ENCODE peak calls at places on chromosomes 1 and 21, in eight cellular contexts. One of them, this sample, is unnamed. For H3K4me1, the result is how much of the 10 kb centered on the place peaks cover.

GRCh38 chr1:113946668-113947387 is 17.7 kb downstream of the HIPK1 start:
- DNase-seq in ovary: no peak
- DNase-seq in HCT116: no peak
- DNase-seq in MM.1S: no peak
- DNase-seq in gastrocnemius medialis: no peak
- DNase-seq in transverse colon: no peak
- DNase-seq in endodermal cell: no peak
- DNase-seq in CD4-positive, CD25-positive, alpha-beta regulatory T cell: no peak
- DNase-seq in this sample: no peak

GRCh38 chr21:40841524-40842196 is 5.3 kb downstream of the DSCAM start:
- DNase-seq in transverse colon: no peak
- DNase-seq in gastrocnemius medialis: no peak
- DNase-seq in endodermal cell: peak
- DNase-seq in ovary: no peak
- DNase-seq in HCT116: no peak
- DNase-seq in MM.1S: peak
- DNase-seq in CD4-positive, CD25-positive, alpha-beta regulatory T cell: no peak
- DNase-seq in this sample: no peak

GRCh38 chr1:205578780-205579571 is 52.8 kb downstream of the ELK4 start:
- DNase-seq in ovary: no peak
- DNase-seq in transverse colon: peak
- DNase-seq in CD4-positive, CD25-positive, alpha-beta regulatory T cell: no peak
- DNase-seq in endodermal cell: peak
- DNase-seq in HCT116: no peak
- DNase-seq in gastrocnemius medialis: no peak
- DNase-seq in MM.1S: no peak
- DNase-seq in this sample: peak

GRCh38 chr21:42666918-42667317 is 13.5 kb downstream of the PDE9A start:
- DNase-seq in CD4-positive, CD25-positive, alpha-beta regulatory T cell: no peak
- DNase-seq in MM.1S: no peak
- DNase-seq in gastrocnemius medialis: no peak
- DNase-seq in ovary: no peak
- DNase-seq in transverse colon: no peak
- DNase-seq in HCT116: no peak
- DNase-seq in endodermal cell: no peak
- DNase-seq in this sample: no peak

GRCh38 chr21:40706806-40707205 is 140.2 kb downstream of the DSCAM start:
- DNase-seq in MM.1S: no peak
- DNase-seq in endodermal cell: no peak
- DNase-seq in gastrocnemius medialis: no peak
- DNase-seq in CD4-positive, CD25-positive, alpha-beta regulatory T cell: no peak
- DNase-seq in HCT116: no peak
- DNase-seq in ovary: no peak
- DNase-seq in transverse colon: no peak
- DNase-seq in this sample: no peak

GRCh38 chr1:2313651-2314296 is 77.6 kb downstream of the MORN1 start:
- DNase-seq in transverse colon: no peak
- DNase-seq in HCT116: no peak
- DNase-seq in endodermal cell: no peak
- DNase-seq in ovary: no peak
- DNase-seq in gastrocnemius medialis: no peak
- DNase-seq in MM.1S: no peak
- DNase-seq in CD4-positive, CD25-positive, alpha-beta regulatory T cell: no peak
- DNase-seq in this sample: no peak

GRCh38 chr1:110525250-110525597 is 6.2 kb upstream of the KCNA10 start:
- DNase-seq in CD4-positive, CD25-positive, alpha-beta regulatory T cell: no peak
- DNase-seq in transverse colon: no peak
- DNase-seq in gastrocnemius medialis: no peak
- DNase-seq in MM.1S: no peak
- DNase-seq in HCT116: no peak
- DNase-seq in endodermal cell: no peak
- DNase-seq in ovary: no peak
- DNase-seq in this sample: no peak

GRCh38 chr1:117077267-117077666 is 17.1 kb downstream of the TTF2 start:
- DNase-seq in HCT116: peak
- DNase-seq in endodermal cell: no peak
- DNase-seq in gastrocnemius medialis: no peak
- DNase-seq in transverse colon: no peak
- DNase-seq in MM.1S: no peak
- DNase-seq in CD4-positive, CD25-positive, alpha-beta regulatory T cell: peak
- DNase-seq in ovary: no peak
- DNase-seq in this sample: no peak

GRCh38 chr1:10908266-10908665 is 104.2 kb upstream of the TARDBP start:
- DNase-seq in CD4-positive, CD25-positive, alpha-beta regulatory T cell: no peak
- DNase-seq in MM.1S: no peak
- DNase-seq in transverse colon: no peak
- DNase-seq in HCT116: no peak
- DNase-seq in gastrocnemius medialis: no peak
- DNase-seq in endodermal cell: peak
- DNase-seq in ovary: no peak
- DNase-seq in this sample: no peak

GRCh38 chr1:63458750-63459149 is 64.3 kb downstream of the ITGB3BP start:
- DNase-seq in ovary: no peak
- DNase-seq in HCT116: no peak
- DNase-seq in MM.1S: no peak
- DNase-seq in transverse colon: no peak
- DNase-seq in endodermal cell: no peak
- DNase-seq in gastrocnemius medialis: no peak
- DNase-seq in CD4-positive, CD25-positive, alpha-beta regulatory T cell: no peak
- DNase-seq in this sample: no peak

GRCh38 chr1:86621286-86621685 is 74.4 kb downstream of the CLCA4 start:
- DNase-seq in ovary: no peak
- DNase-seq in gastrocnemius medialis: no peak
- DNase-seq in CD4-positive, CD25-positive, alpha-beta regulatory T cell: no peak
- DNase-seq in MM.1S: no peak
- DNase-seq in transverse colon: no peak
- DNase-seq in HCT116: no peak
- DNase-seq in endodermal cell: no peak
- DNase-seq in this sample: no peak

GRCh38 chr1:45551684-45552083 is 1.1 kb downstream of the AKR1A1 start:
- DNase-seq in transverse colon: no peak
- DNase-seq in endodermal cell: no peak
- DNase-seq in CD4-positive, CD25-positive, alpha-beta regulatory T cell: no peak
- DNase-seq in MM.1S: no peak
- DNase-seq in HCT116: no peak
- DNase-seq in ovary: no peak
- DNase-seq in gastrocnemius medialis: no peak
- DNase-seq in this sample: no peak

GRCh38 chr1:39895731-39896480 is 5.8 kb downstream of the MYCL start:
- DNase-seq in transverse colon: no peak
- DNase-seq in ovary: no peak
- DNase-seq in CD4-positive, CD25-positive, alpha-beta regulatory T cell: no peak
- DNase-seq in endodermal cell: no peak
- DNase-seq in HCT116: no peak
- DNase-seq in MM.1S: no peak
- DNase-seq in gastrocnemius medialis: no peak
- DNase-seq in this sample: no peak

GRCh38 chr1:111448482-111448917 is 556 bp downstream of the WDR77 start:
- DNase-seq in transverse colon: no peak
- DNase-seq in MM.1S: no peak
- DNase-seq in endodermal cell: no peak
- DNase-seq in ovary: no peak
- DNase-seq in gastrocnemius medialis: no peak
- DNase-seq in HCT116: no peak
- DNase-seq in CD4-positive, CD25-positive, alpha-beta regulatory T cell: peak
- DNase-seq in this sample: no peak

GRCh38 chr1:39213511-39214002 is 9.1 kb downstream of the MACF1 start:
- DNase-seq in MM.1S: no peak
- DNase-seq in gastrocnemius medialis: no peak
- DNase-seq in endodermal cell: no peak
- DNase-seq in transverse colon: no peak
- DNase-seq in ovary: no peak
- DNase-seq in CD4-positive, CD25-positive, alpha-beta regulatory T cell: no peak
- DNase-seq in HCT116: no peak
- DNase-seq in this sample: no peak

GRCh38 chr1:89953072-89953626 is 41.8 kb upstream of the ZNF326 start:
- DNase-seq in MM.1S: peak
- DNase-seq in CD4-positive, CD25-positive, alpha-beta regulatory T cell: peak
- DNase-seq in endodermal cell: peak
- DNase-seq in HCT116: peak
- DNase-seq in gastrocnemius medialis: no peak
- DNase-seq in ovary: no peak
- DNase-seq in transverse colon: peak
- DNase-seq in this sample: no peak

DNA sequence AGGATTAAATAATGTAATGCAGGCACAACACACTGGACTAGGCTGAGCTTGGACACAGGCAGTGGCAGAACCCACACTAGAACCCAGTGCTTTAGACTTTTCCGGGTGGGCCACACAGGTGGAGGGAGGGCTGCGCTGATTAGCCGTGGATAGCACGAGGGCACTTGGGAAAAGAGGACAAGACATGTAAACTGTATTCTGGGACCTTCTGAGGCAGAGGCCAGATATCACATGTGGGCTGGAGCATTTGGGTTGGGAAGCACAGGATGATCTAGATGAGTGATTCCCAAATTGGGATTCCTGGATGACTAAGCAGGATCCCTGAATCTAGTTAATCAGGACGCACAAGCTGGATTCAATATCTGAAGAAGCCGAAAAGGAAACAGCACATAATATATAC is 20.3 kb upstream of the A3GALT2 start:
- DNase-seq in gastrocnemius medialis: no peak
- DNase-seq in transverse colon: no peak
- DNase-seq in HCT116: no peak
- DNase-seq in CD4-positive, CD25-positive, alpha-beta regulatory T cell: no peak
- DNase-seq in endodermal cell: no peak
- DNase-seq in ovary: no peak
- DNase-seq in MM.1S: no peak
- DNase-seq in this sample: no peak
- H3K4me3 ChIP-seq in gastrocnemius medialis: peak
- H3K4me3 ChIP-seq in transverse colon: no peak
- H3K4me3 ChIP-seq in HCT116: no peak
- H3K4me3 ChIP-seq in CD4-positive, CD25-positive, alpha-beta regulatory T cell: no peak
- H3K4me3 ChIP-seq in endodermal cell: peak
- H3K4me3 ChIP-seq in ovary: no peak
- H3K4me3 ChIP-seq in MM.1S: no peak
- H3K4me3 ChIP-seq in this sample: no peak

DNA sequence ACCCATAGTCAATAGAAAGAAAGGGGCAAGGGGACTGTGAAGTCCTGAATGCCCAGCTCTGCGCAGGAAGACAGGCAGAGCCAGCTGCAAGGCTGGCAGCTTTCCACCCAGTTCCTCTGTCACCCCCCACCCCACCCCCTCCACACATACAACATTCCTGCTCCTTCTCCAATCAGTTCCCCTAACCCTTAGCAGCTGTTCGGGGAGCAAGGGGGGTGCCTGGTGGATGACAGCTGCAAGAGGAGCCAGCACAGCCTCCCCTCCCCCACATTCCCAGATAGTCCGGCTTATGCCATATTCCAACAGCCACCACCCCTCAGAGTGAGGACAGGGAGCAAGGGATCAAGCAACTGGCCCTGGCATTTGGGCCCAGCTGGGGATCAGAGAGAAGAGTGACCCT is 9.7 kb downstream of the ARHGEF2 start:
- DNase-seq in ovary: peak
- DNase-seq in HCT116: no peak
- DNase-seq in MM.1S: no peak
- DNase-seq in gastrocnemius medialis: no peak
- DNase-seq in transverse colon: no peak
- DNase-seq in endodermal cell: no peak
- DNase-seq in CD4-positive, CD25-positive, alpha-beta regulatory T cell: no peak
- DNase-seq in this sample: no peak
- H3K4me1 ChIP-seq in ovary: under half
- H3K4me1 ChIP-seq in HCT116: under half
- H3K4me1 ChIP-seq in MM.1S: half or more
- H3K4me1 ChIP-seq in gastrocnemius medialis: half or more
- H3K4me1 ChIP-seq in transverse colon: half or more
- H3K4me1 ChIP-seq in endodermal cell: under half
- H3K4me1 ChIP-seq in CD4-positive, CD25-positive, alpha-beta regulatory T cell: half or more
- H3K4me1 ChIP-seq in this sample: half or more

DNA sequence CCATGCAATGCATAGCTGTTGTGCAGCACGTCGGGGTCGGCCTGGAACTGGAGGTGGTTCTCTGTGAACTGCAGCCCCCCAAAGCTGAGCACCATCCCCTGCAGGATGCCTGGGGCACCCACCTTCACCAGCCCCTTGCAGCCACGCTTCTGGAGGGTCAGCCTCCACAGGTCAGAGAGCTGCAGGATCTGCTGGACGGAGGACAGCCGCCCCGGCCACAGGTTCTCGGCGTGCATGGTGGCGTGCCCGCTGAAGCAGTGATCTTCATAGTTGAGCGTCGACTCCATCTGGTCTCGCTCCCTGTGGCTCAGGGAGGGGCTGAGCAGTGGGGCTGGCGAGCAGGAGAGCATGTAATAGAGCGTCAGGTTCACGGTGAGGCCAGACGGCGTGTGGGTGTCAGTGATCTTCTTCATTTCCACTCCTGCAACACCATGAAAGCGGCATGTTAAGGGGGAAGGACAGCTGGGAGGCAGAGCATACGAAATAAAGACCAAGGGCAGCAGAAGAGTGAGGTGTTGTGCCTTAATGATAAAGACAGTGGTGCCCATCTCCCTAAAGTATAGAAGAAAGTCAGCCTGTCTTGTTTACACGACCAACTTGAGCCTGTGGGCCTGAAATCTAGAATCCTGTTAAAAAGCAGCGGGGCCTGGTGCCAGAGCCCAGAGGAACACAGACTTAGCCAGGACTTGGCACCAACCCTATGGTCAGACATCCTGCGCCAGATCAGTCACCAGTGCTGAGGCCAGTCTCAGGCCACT is 3.0 kb downstream of the KIAA2013 start:
- DNase-seq in MM.1S: no peak
- DNase-seq in endodermal cell: no peak
- DNase-seq in transverse colon: no peak
- DNase-seq in HCT116: no peak
- DNase-seq in CD4-positive, CD25-positive, alpha-beta regulatory T cell: no peak
- DNase-seq in ovary: no peak
- DNase-seq in gastrocnemius medialis: no peak
- DNase-seq in this sample: no peak
- H3K4me3 ChIP-seq in MM.1S: no peak
- H3K4me3 ChIP-seq in endodermal cell: peak
- H3K4me3 ChIP-seq in transverse colon: peak
- H3K4me3 ChIP-seq in HCT116: no peak
- H3K4me3 ChIP-seq in CD4-positive, CD25-positive, alpha-beta regulatory T cell: peak
- H3K4me3 ChIP-seq in ovary: no peak
- H3K4me3 ChIP-seq in gastrocnemius medialis: peak
- H3K4me3 ChIP-seq in this sample: peak

DNA sequence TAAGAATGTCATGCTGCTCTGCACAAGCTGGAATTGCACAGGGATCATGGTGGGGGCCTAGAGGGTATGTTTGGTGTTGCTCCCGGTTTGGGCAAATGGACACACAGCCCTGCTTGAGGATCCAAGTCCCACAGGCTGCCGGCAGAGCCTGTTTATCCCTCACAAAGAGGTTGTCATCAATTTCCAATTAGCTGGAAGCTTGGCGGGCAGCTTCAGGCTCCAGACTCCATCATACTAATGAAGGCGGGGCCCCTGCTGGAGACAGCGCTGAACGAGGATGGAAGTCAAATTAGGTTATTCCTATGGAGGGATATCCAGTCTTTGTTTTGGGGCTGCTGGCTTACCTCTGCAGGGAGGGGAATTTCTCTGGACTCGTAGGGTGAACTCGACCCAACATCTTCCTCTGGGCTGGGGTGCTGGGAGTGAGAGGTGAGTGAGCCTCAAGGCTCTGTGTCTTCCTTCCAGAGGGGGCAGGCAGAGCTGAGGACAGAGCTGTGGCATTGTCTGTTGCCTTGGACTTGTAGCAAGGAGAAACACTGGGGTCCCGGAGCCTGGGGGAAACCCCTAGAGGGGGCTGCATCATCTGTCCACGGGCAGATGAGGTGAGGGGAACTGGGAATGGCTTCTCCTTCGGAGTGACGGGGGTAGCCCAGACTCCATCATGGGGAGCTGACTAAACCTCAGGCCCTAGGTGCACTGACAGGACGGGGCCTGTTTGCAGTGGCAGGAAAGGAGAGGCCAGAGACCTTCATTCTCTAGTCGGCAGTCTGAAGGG is 24.9 kb upstream of the PARP1 start:
- DNase-seq in CD4-positive, CD25-positive, alpha-beta regulatory T cell: no peak
- DNase-seq in transverse colon: no peak
- DNase-seq in gastrocnemius medialis: no peak
- DNase-seq in endodermal cell: peak
- DNase-seq in HCT116: no peak
- DNase-seq in ovary: no peak
- DNase-seq in MM.1S: no peak
- DNase-seq in this sample: no peak
- H3K4me1 ChIP-seq in CD4-positive, CD25-positive, alpha-beta regulatory T cell: under half
- H3K4me1 ChIP-seq in transverse colon: under half
- H3K4me1 ChIP-seq in gastrocnemius medialis: under half
- H3K4me1 ChIP-seq in endodermal cell: under half
- H3K4me1 ChIP-seq in HCT116: under half
- H3K4me1 ChIP-seq in ovary: under half
- H3K4me1 ChIP-seq in MM.1S: under half
- H3K4me1 ChIP-seq in this sample: under half

This sample was measured in ascending aorta.